ENCODE peak calls at places on chromosomes 6 and 20, in four cellular contexts. One of them, this sample, is unnamed.

GRCh38 chr20:3796477-3797225 is 541 bp downstream of the CDC25B start:
- DNase-seq in fibroblast of lung: no peak
- DNase-seq in mammary epithelial cell: no peak
- DNase-seq in GM12878: no peak
- DNase-seq in this sample: no peak

GRCh38 chr6:55941713-55942112 is 66.3 kb upstream of the BMP5 start:
- DNase-seq in mammary epithelial cell: no peak
- DNase-seq in fibroblast of lung: peak
- DNase-seq in GM12878: no peak
- DNase-seq in this sample: peak

GRCh38 chr6:139431602-139431956 is 57.1 kb upstream of the CITED2 start:
- DNase-seq in fibroblast of lung: no peak
- DNase-seq in GM12878: no peak
- DNase-seq in mammary epithelial cell: no peak
- DNase-seq in this sample: no peak

GRCh38 chr6:154578004-154578559 is 67.6 kb upstream of the CNKSR3 start:
- DNase-seq in fibroblast of lung: no peak
- DNase-seq in mammary epithelial cell: peak
- DNase-seq in GM12878: no peak
- DNase-seq in this sample: no peak

GRCh38 chr20:51507357-51508036 is 35.0 kb downstream of the NFATC2 start:
- DNase-seq in mammary epithelial cell: no peak
- DNase-seq in GM12878: no peak
- DNase-seq in fibroblast of lung: no peak
- DNase-seq in this sample: no peak

GRCh38 chr6:125839471-125839870 is 48.7 kb downstream of the NCOA7 start:
- DNase-seq in fibroblast of lung: peak
- DNase-seq in GM12878: no peak
- DNase-seq in mammary epithelial cell: no peak
- DNase-seq in this sample: no peak

GRCh38 chr20:12570371-12570770 is 438.4 kb upstream of the SPTLC3 start:
- DNase-seq in mammary epithelial cell: peak
- DNase-seq in fibroblast of lung: no peak
- DNase-seq in GM12878: no peak
- DNase-seq in this sample: no peak

GRCh38 chr6:117960906-117961700 is 54.0 kb downstream of the SLC35F1 start:
- DNase-seq in fibroblast of lung: no peak
- DNase-seq in mammary epithelial cell: no peak
- DNase-seq in GM12878: no peak
- DNase-seq in this sample: no peak

GRCh38 chr6:163298079-163298807 is 116.3 kb upstream of the QKI start:
- DNase-seq in GM12878: no peak
- DNase-seq in mammary epithelial cell: no peak
- DNase-seq in fibroblast of lung: no peak
- DNase-seq in this sample: no peak

GRCh38 chr6:52284131-52284459 is 447 bp downstream of the MCM3 start:
- DNase-seq in mammary epithelial cell: no peak
- DNase-seq in fibroblast of lung: no peak
- DNase-seq in GM12878: no peak
- DNase-seq in this sample: peak

GRCh38 chr20:41649489-41649888 is 31.3 kb upstream of the CHD6 start:
- DNase-seq in fibroblast of lung: no peak
- DNase-seq in GM12878: no peak
- DNase-seq in mammary epithelial cell: no peak
- DNase-seq in this sample: no peak

GRCh38 chr20:48153523-48153922 is 368.2 kb upstream of the SULF2 start:
- DNase-seq in fibroblast of lung: no peak
- DNase-seq in GM12878: no peak
- DNase-seq in mammary epithelial cell: peak
- DNase-seq in this sample: no peak

GRCh38 chr6:37994238-37994637 is 174.7 kb downstream of the ZFAND3 start:
- DNase-seq in GM12878: no peak
- DNase-seq in mammary epithelial cell: peak
- DNase-seq in fibroblast of lung: no peak
- DNase-seq in this sample: peak

GRCh38 chr20:3698511-3699436 is 13.6 kb downstream of the SIGLEC1 start:
- DNase-seq in GM12878: no peak
- DNase-seq in mammary epithelial cell: no peak
- DNase-seq in fibroblast of lung: no peak
- DNase-seq in this sample: peak

GRCh38 chr6:125597411-125598253 is 151.8 kb upstream of the HEY2 start:
- DNase-seq in mammary epithelial cell: no peak
- DNase-seq in fibroblast of lung: no peak
- DNase-seq in GM12878: no peak
- DNase-seq in this sample: peak

GRCh38 chr20:33733654-33734576 is 2.1 kb downstream of the ZNF341 start:
- DNase-seq in mammary epithelial cell: peak
- DNase-seq in GM12878: peak
- DNase-seq in fibroblast of lung: peak
- DNase-seq in this sample: peak

GRCh38 chr20:44646641-44647274 is 4.7 kb downstream of the ADA start:
- DNase-seq in fibroblast of lung: peak
- DNase-seq in GM12878: peak
- DNase-seq in mammary epithelial cell: no peak
- DNase-seq in this sample: peak

GRCh38 chr20:42795399-42795798 is 394.3 kb downstream of the PTPRT start:
- DNase-seq in fibroblast of lung: no peak
- DNase-seq in GM12878: no peak
- DNase-seq in mammary epithelial cell: no peak
- DNase-seq in this sample: no peak

GRCh38 chr20:33671573-33672288 is 2.5 kb downstream of the NECAB3 start:
- DNase-seq in fibroblast of lung: no peak
- DNase-seq in GM12878: no peak
- DNase-seq in mammary epithelial cell: no peak
- DNase-seq in this sample: no peak

GRCh38 chr20:36860339-36860738 is 15.6 kb upstream of the TLDC2 start:
- DNase-seq in GM12878: no peak
- DNase-seq in fibroblast of lung: peak
- DNase-seq in mammary epithelial cell: no peak
- DNase-seq in this sample: no peak

GRCh38 chr20:35561268-35561667 is 19.4 kb downstream of the ERGIC3 start:
- DNase-seq in GM12878: no peak
- DNase-seq in fibroblast of lung: peak
- DNase-seq in mammary epithelial cell: no peak
- DNase-seq in this sample: peak

GRCh38 chr6:19605624-19606023 is 231.5 kb upstream of the ID4 start:
- DNase-seq in fibroblast of lung: no peak
- DNase-seq in GM12878: no peak
- DNase-seq in mammary epithelial cell: no peak
- DNase-seq in this sample: no peak

GRCh38 chr6:26025894-26026832 is 61.1 kb upstream of the HFE start:
- DNase-seq in mammary epithelial cell: peak
- DNase-seq in GM12878: peak
- DNase-seq in fibroblast of lung: peak
- DNase-seq in this sample: peak

GRCh38 chr6:5995705-5996686 is 10.7 kb downstream of the NRN1 start:
- DNase-seq in mammary epithelial cell: peak
- DNase-seq in GM12878: no peak
- DNase-seq in fibroblast of lung: no peak
- DNase-seq in this sample: peak
- TF ChIP-seq EZH2 in mammary epithelial cell: peak
- TF ChIP-seq EZH2 in GM12878: no peak
- TF ChIP-seq EZH2 in fibroblast of lung: peak
- TF ChIP-seq EZH2 in this sample: no peak

DNA sequence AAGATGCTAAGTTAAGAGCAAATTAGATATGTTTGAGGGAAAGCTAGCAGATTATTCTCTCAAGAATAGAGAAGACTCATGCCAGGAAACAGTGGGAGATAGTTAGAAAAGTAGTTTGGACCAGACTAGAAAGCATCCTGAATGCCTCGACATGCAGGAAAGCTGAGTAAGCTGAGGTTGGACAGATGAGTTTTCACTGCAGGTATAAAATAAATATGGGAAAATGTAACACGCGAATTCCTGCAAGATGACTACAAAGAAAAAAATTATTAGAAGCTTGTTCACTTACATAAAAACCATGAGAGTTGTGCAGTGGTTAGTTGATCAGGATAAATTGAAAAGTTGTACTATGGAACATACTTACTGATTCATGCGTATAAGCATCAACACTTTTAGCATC is 484.2 kb upstream of the MANEA start:
- DNase-seq in mammary epithelial cell: peak
- DNase-seq in fibroblast of lung: no peak
- DNase-seq in GM12878: no peak
- DNase-seq in this sample: peak
- H3K27ac ChIP-seq in mammary epithelial cell: peak
- H3K27ac ChIP-seq in fibroblast of lung: no peak
- H3K27ac ChIP-seq in GM12878: no peak
- H3K27ac ChIP-seq in this sample: no peak

GRCh38 chr20:64250027-64250426 is 5.5 kb upstream of the PCMTD2 start:
- DNase-seq in mammary epithelial cell: no peak
- DNase-seq in GM12878: no peak
- DNase-seq in fibroblast of lung: no peak
- DNase-seq in this sample: no peak
- TF ChIP-seq EZH2 in mammary epithelial cell: no peak
- TF ChIP-seq EZH2 in GM12878: no peak
- TF ChIP-seq EZH2 in fibroblast of lung: no peak
- TF ChIP-seq EZH2 in this sample: no peak

GRCh38 chr6:116385462-116385807 is 14.7 kb downstream of the DSE start:
- DNase-seq in fibroblast of lung: no peak
- DNase-seq in GM12878: no peak
- DNase-seq in mammary epithelial cell: peak
- DNase-seq in this sample: peak
- H3K27ac ChIP-seq in fibroblast of lung: peak
- H3K27ac ChIP-seq in GM12878: peak
- H3K27ac ChIP-seq in mammary epithelial cell: peak
- H3K27ac ChIP-seq in this sample: peak

GRCh38 chr20:21513881-21514540 is at the start of gene NKX2-2:
- DNase-seq in GM12878: no peak
- DNase-seq in mammary epithelial cell: no peak
- DNase-seq in fibroblast of lung: no peak
- DNase-seq in this sample: no peak

GRCh38 chr20:21511485-21511849 is 2.4 kb downstream of the NKX2-2 start:
- DNase-seq in GM12878: no peak
- DNase-seq in fibroblast of lung: no peak
- DNase-seq in mammary epithelial cell: no peak
- DNase-seq in this sample: no peak

GRCh38 chr20:21511850-21512633 is 1.8 kb downstream of the NKX2-2 start:
- DNase-seq in GM12878: no peak
- DNase-seq in fibroblast of lung: no peak
- DNase-seq in mammary epithelial cell: no peak
- DNase-seq in this sample: no peak

GRCh38 chr20:21513181-21513663 is 642 bp downstream of the NKX2-2 start:
- DNase-seq in fibroblast of lung: no peak
- DNase-seq in mammary epithelial cell: no peak
- DNase-seq in GM12878: no peak
- DNase-seq in this sample: peak

GRCh38 chr20:21512634-21513180 is 1.2 kb downstream of the NKX2-2 start:
- DNase-seq in GM12878: no peak
- DNase-seq in mammary epithelial cell: no peak
- DNase-seq in fibroblast of lung: no peak
- DNase-seq in this sample: no peak
- TF ChIP-seq EZH2 in GM12878: no peak
- TF ChIP-seq EZH2 in mammary epithelial cell: no peak
- TF ChIP-seq EZH2 in fibroblast of lung: no peak
- TF ChIP-seq EZH2 in this sample: peak

DNA sequence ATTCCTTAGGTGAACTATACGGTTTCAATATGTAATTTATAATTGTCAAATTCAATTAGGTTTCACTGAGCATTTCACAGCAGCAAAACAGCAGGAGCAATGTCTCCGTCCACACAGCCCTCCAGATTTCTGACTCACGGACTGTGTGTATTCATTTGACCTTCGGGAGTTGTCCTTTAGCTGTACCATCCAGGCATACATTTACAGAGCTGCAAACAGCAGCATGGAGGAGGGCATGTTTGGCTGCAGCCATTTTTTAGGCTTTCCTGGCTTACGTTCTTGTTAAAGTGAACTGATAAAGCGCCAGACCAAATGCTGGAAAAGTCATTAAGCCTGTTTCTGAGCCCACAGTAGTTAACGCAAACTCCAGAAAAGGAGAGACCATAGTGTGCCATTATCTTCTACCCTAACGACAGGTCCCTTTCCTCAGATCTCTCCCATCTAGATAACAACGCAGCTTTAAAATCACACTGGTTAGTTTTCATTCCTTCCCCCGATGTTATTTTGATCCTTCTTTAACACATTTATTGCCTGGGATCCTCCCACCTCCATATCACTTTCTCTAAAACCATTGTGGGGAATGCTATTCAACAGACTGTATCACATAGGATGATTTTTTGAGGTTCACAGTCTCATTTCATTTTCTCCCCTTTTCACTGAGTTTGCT is 18.3 kb downstream of the FOXC1 start:
- DNase-seq in fibroblast of lung: no peak
- DNase-seq in GM12878: no peak
- DNase-seq in mammary epithelial cell: no peak
- DNase-seq in this sample: no peak
- H3K27ac ChIP-seq in fibroblast of lung: no peak
- H3K27ac ChIP-seq in GM12878: no peak
- H3K27ac ChIP-seq in mammary epithelial cell: no peak
- H3K27ac ChIP-seq in this sample: no peak

GRCh38 chr20:63161176-63161651 is 54.7 kb downstream of the YTHDF1 start:
- DNase-seq in GM12878: no peak
- DNase-seq in mammary epithelial cell: no peak
- DNase-seq in fibroblast of lung: no peak
- DNase-seq in this sample: no peak

GRCh38 chr20:63160641-63161175 is 55.2 kb downstream of the YTHDF1 start:
- DNase-seq in mammary epithelial cell: no peak
- DNase-seq in GM12878: no peak
- DNase-seq in fibroblast of lung: no peak
- DNase-seq in this sample: no peak

GRCh38 chr20:63163596-63164560 is 52.1 kb downstream of the YTHDF1 start:
- DNase-seq in GM12878: no peak
- DNase-seq in mammary epithelial cell: no peak
- DNase-seq in fibroblast of lung: no peak
- DNase-seq in this sample: no peak

GRCh38 chr20:63163171-63163570 is 52.8 kb downstream of the YTHDF1 start:
- DNase-seq in GM12878: no peak
- DNase-seq in mammary epithelial cell: no peak
- DNase-seq in fibroblast of lung: no peak
- DNase-seq in this sample: no peak

DNA sequence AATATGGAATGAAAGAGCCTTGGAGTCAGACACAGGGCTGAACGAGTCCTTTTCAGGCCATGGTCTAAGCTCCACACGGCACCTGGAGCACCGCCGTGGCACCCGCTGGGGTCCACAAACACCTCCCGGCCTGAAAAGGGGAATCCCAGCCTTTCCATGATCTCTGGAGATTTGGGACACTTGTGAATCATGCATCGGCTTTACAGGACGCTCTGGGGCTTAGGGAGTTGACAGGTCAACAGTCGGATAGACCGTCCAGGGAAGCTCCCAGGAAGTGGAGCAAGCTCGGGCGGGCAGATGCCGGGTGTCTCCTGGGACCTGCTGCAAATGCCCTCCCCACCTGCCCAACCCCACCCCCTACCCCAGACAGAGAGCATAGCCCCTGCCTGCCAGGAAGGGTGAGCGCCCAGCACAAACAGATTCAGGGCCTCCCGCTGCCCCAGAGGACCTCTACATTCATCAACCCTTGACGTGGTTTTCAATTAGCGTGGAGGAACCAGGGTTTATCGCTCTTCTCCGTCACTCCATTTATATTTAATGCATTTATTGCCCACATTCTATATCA is 53.6 kb downstream of the YTHDF1 start:
- DNase-seq in GM12878: no peak
- DNase-seq in mammary epithelial cell: no peak
- DNase-seq in fibroblast of lung: no peak
- DNase-seq in this sample: no peak
- TF ChIP-seq EZH2 in GM12878: no peak
- TF ChIP-seq EZH2 in mammary epithelial cell: no peak
- TF ChIP-seq EZH2 in fibroblast of lung: no peak
- TF ChIP-seq EZH2 in this sample: no peak